ENCODE peak calls at places on chromosome 22, in seven cellular contexts. One of them, this sample, is unnamed.

GRCh38 chr22:46115755-46116490 is 34.4 kb upstream of the PPARA start:
- DNase-seq in Ammon's horn: no peak
- DNase-seq in aorta: no peak
- DNase-seq in activated CD4-positive, alpha-beta T cell treated with anti-CD3 and anti-CD28 coated beads for 48 hours: no peak
- DNase-seq in stimulated activated CD4-positive, alpha-beta T cell treated with anti-CD3 and anti-CD28 coated beads, Interleukin-15, amount 100 ng/mL, for 24 hours: no peak
- DNase-seq in iPS-NIHi11: no peak
- DNase-seq in naive thymus-derived CD8-positive, alpha-beta T cell: no peak
- DNase-seq in this sample: no peak

GRCh38 chr22:19759994-19760651 is 455 bp upstream of the TBX1 start:
- DNase-seq in activated CD4-positive, alpha-beta T cell treated with anti-CD3 and anti-CD28 coated beads for 48 hours: no peak
- DNase-seq in Ammon's horn: no peak
- DNase-seq in aorta: no peak
- DNase-seq in naive thymus-derived CD8-positive, alpha-beta T cell: no peak
- DNase-seq in iPS-NIHi11: peak; percentile 58
- DNase-seq in stimulated activated CD4-positive, alpha-beta T cell treated with anti-CD3 and anti-CD28 coated beads, Interleukin-15, amount 100 ng/mL, for 24 hours: no peak
- DNase-seq in this sample: no peak

GRCh38 chr22:31148516-31148915 is 8.2 kb upstream of the PLA2G3 start:
- DNase-seq in stimulated activated CD4-positive, alpha-beta T cell treated with anti-CD3 and anti-CD28 coated beads, Interleukin-15, amount 100 ng/mL, for 24 hours: no peak
- DNase-seq in aorta: peak; percentile 68
- DNase-seq in Ammon's horn: no peak
- DNase-seq in naive thymus-derived CD8-positive, alpha-beta T cell: no peak
- DNase-seq in activated CD4-positive, alpha-beta T cell treated with anti-CD3 and anti-CD28 coated beads for 48 hours: no peak
- DNase-seq in iPS-NIHi11: no peak
- DNase-seq in this sample: no peak

GRCh38 chr22:48926663-48927062 is 901.0 kb downstream of the BRD1 start:
- DNase-seq in aorta: peak; percentile 28
- DNase-seq in stimulated activated CD4-positive, alpha-beta T cell treated with anti-CD3 and anti-CD28 coated beads, Interleukin-15, amount 100 ng/mL, for 24 hours: no peak
- DNase-seq in naive thymus-derived CD8-positive, alpha-beta T cell: no peak
- DNase-seq in Ammon's horn: no peak
- DNase-seq in iPS-NIHi11: no peak
- DNase-seq in activated CD4-positive, alpha-beta T cell treated with anti-CD3 and anti-CD28 coated beads for 48 hours: no peak
- DNase-seq in this sample: no peak

GRCh38 chr22:28629420-28630184 is 50.0 kb downstream of the TTC28 start:
- DNase-seq in activated CD4-positive, alpha-beta T cell treated with anti-CD3 and anti-CD28 coated beads for 48 hours: no peak
- DNase-seq in aorta: no peak
- DNase-seq in stimulated activated CD4-positive, alpha-beta T cell treated with anti-CD3 and anti-CD28 coated beads, Interleukin-15, amount 100 ng/mL, for 24 hours: no peak
- DNase-seq in iPS-NIHi11: no peak
- DNase-seq in Ammon's horn: no peak
- DNase-seq in naive thymus-derived CD8-positive, alpha-beta T cell: no peak
- DNase-seq in this sample: no peak

GRCh38 chr22:47163876-47164513 is 401.5 kb downstream of the TBC1D22A start:
- DNase-seq in activated CD4-positive, alpha-beta T cell treated with anti-CD3 and anti-CD28 coated beads for 48 hours: no peak
- DNase-seq in iPS-NIHi11: no peak
- DNase-seq in Ammon's horn: no peak
- DNase-seq in naive thymus-derived CD8-positive, alpha-beta T cell: no peak
- DNase-seq in stimulated activated CD4-positive, alpha-beta T cell treated with anti-CD3 and anti-CD28 coated beads, Interleukin-15, amount 100 ng/mL, for 24 hours: no peak
- DNase-seq in aorta: peak; percentile 66
- DNase-seq in this sample: no peak

GRCh38 chr22:45608763-45609180 is 62.9 kb upstream of the ATXN10 start:
- DNase-seq in Ammon's horn: no peak
- DNase-seq in iPS-NIHi11: no peak
- DNase-seq in stimulated activated CD4-positive, alpha-beta T cell treated with anti-CD3 and anti-CD28 coated beads, Interleukin-15, amount 100 ng/mL, for 24 hours: no peak
- DNase-seq in activated CD4-positive, alpha-beta T cell treated with anti-CD3 and anti-CD28 coated beads for 48 hours: peak; percentile 26
- DNase-seq in aorta: no peak
- DNase-seq in naive thymus-derived CD8-positive, alpha-beta T cell: no peak
- DNase-seq in this sample: no peak

GRCh38 chr22:37636949-37637273 is 2.6 kb upstream of the SH3BP1 start:
- DNase-seq in Ammon's horn: no peak
- DNase-seq in naive thymus-derived CD8-positive, alpha-beta T cell: no peak
- DNase-seq in iPS-NIHi11: no peak
- DNase-seq in activated CD4-positive, alpha-beta T cell treated with anti-CD3 and anti-CD28 coated beads for 48 hours: no peak
- DNase-seq in stimulated activated CD4-positive, alpha-beta T cell treated with anti-CD3 and anti-CD28 coated beads, Interleukin-15, amount 100 ng/mL, for 24 hours: no peak
- DNase-seq in aorta: no peak
- DNase-seq in this sample: no peak

GRCh38 chr22:36775589-36775965 is 342 bp downstream of the IFT27 start:
- DNase-seq in iPS-NIHi11: no peak
- DNase-seq in Ammon's horn: peak; percentile 45
- DNase-seq in stimulated activated CD4-positive, alpha-beta T cell treated with anti-CD3 and anti-CD28 coated beads, Interleukin-15, amount 100 ng/mL, for 24 hours: peak; percentile 50
- DNase-seq in activated CD4-positive, alpha-beta T cell treated with anti-CD3 and anti-CD28 coated beads for 48 hours: peak; percentile 46
- DNase-seq in naive thymus-derived CD8-positive, alpha-beta T cell: peak; percentile 44
- DNase-seq in aorta: peak; percentile 80
- DNase-seq in this sample: peak; percentile 24

GRCh38 chr22:32338757-32339156 is 18.9 kb upstream of the RFPL3 start:
- DNase-seq in aorta: no peak
- DNase-seq in stimulated activated CD4-positive, alpha-beta T cell treated with anti-CD3 and anti-CD28 coated beads, Interleukin-15, amount 100 ng/mL, for 24 hours: no peak
- DNase-seq in iPS-NIHi11: no peak
- DNase-seq in activated CD4-positive, alpha-beta T cell treated with anti-CD3 and anti-CD28 coated beads for 48 hours: no peak
- DNase-seq in Ammon's horn: no peak
- DNase-seq in naive thymus-derived CD8-positive, alpha-beta T cell: no peak
- DNase-seq in this sample: no peak

GRCh38 chr22:26127126-26127525 is 42.1 kb upstream of the SEZ6L start:
- DNase-seq in aorta: no peak
- DNase-seq in iPS-NIHi11: no peak
- DNase-seq in naive thymus-derived CD8-positive, alpha-beta T cell: no peak
- DNase-seq in stimulated activated CD4-positive, alpha-beta T cell treated with anti-CD3 and anti-CD28 coated beads, Interleukin-15, amount 100 ng/mL, for 24 hours: no peak
- DNase-seq in activated CD4-positive, alpha-beta T cell treated with anti-CD3 and anti-CD28 coated beads for 48 hours: no peak
- DNase-seq in Ammon's horn: no peak
- DNase-seq in this sample: no peak

GRCh38 chr22:24427500-24428164 is at the start of gene ADORA2A:
- DNase-seq in activated CD4-positive, alpha-beta T cell treated with anti-CD3 and anti-CD28 coated beads for 48 hours: peak; percentile 90
- DNase-seq in iPS-NIHi11: no peak
- DNase-seq in naive thymus-derived CD8-positive, alpha-beta T cell: peak; percentile 86
- DNase-seq in stimulated activated CD4-positive, alpha-beta T cell treated with anti-CD3 and anti-CD28 coated beads, Interleukin-15, amount 100 ng/mL, for 24 hours: peak; percentile 90
- DNase-seq in Ammon's horn: no peak
- DNase-seq in aorta: no peak
- DNase-seq in this sample: no peak

GRCh38 chr22:29167032-29167911 is 38.4 kb upstream of the EMID1 start:
- DNase-seq in activated CD4-positive, alpha-beta T cell treated with anti-CD3 and anti-CD28 coated beads for 48 hours: peak; percentile 75
- DNase-seq in aorta: peak; percentile 61
- DNase-seq in stimulated activated CD4-positive, alpha-beta T cell treated with anti-CD3 and anti-CD28 coated beads, Interleukin-15, amount 100 ng/mL, for 24 hours: peak; percentile 79
- DNase-seq in iPS-NIHi11: peak; percentile 3
- DNase-seq in Ammon's horn: no peak
- DNase-seq in naive thymus-derived CD8-positive, alpha-beta T cell: peak; percentile 3
- DNase-seq in this sample: no peak

GRCh38 chr22:39209756-39210155 is 35.0 kb downstream of the PDGFB start:
- DNase-seq in activated CD4-positive, alpha-beta T cell treated with anti-CD3 and anti-CD28 coated beads for 48 hours: no peak
- DNase-seq in Ammon's horn: no peak
- DNase-seq in aorta: peak; percentile 73
- DNase-seq in iPS-NIHi11: no peak
- DNase-seq in naive thymus-derived CD8-positive, alpha-beta T cell: no peak
- DNase-seq in stimulated activated CD4-positive, alpha-beta T cell treated with anti-CD3 and anti-CD28 coated beads, Interleukin-15, amount 100 ng/mL, for 24 hours: no peak
- DNase-seq in this sample: no peak

GRCh38 chr22:45516923-45517675 is 14.4 kb downstream of the FBLN1 start:
- DNase-seq in naive thymus-derived CD8-positive, alpha-beta T cell: no peak
- DNase-seq in activated CD4-positive, alpha-beta T cell treated with anti-CD3 and anti-CD28 coated beads for 48 hours: no peak
- DNase-seq in iPS-NIHi11: peak; percentile 34
- DNase-seq in aorta: no peak
- DNase-seq in Ammon's horn: no peak
- DNase-seq in stimulated activated CD4-positive, alpha-beta T cell treated with anti-CD3 and anti-CD28 coated beads, Interleukin-15, amount 100 ng/mL, for 24 hours: no peak
- DNase-seq in this sample: no peak

GRCh38 chr22:19843857-19844422 is 10.7 kb downstream of the GNB1L start:
- DNase-seq in stimulated activated CD4-positive, alpha-beta T cell treated with anti-CD3 and anti-CD28 coated beads, Interleukin-15, amount 100 ng/mL, for 24 hours: no peak
- DNase-seq in Ammon's horn: no peak
- DNase-seq in naive thymus-derived CD8-positive, alpha-beta T cell: no peak
- DNase-seq in activated CD4-positive, alpha-beta T cell treated with anti-CD3 and anti-CD28 coated beads for 48 hours: no peak
- DNase-seq in iPS-NIHi11: no peak
- DNase-seq in aorta: no peak
- DNase-seq in this sample: no peak

GRCh38 chr22:47343611-47344010 is 581.2 kb downstream of the TBC1D22A start:
- DNase-seq in stimulated activated CD4-positive, alpha-beta T cell treated with anti-CD3 and anti-CD28 coated beads, Interleukin-15, amount 100 ng/mL, for 24 hours: no peak
- DNase-seq in activated CD4-positive, alpha-beta T cell treated with anti-CD3 and anti-CD28 coated beads for 48 hours: no peak
- DNase-seq in iPS-NIHi11: no peak
- DNase-seq in aorta: no peak
- DNase-seq in Ammon's horn: no peak
- DNase-seq in naive thymus-derived CD8-positive, alpha-beta T cell: no peak
- DNase-seq in this sample: no peak

GRCh38 chr22:23233746-23234408 is 53.6 kb downstream of the BCR start:
- DNase-seq in naive thymus-derived CD8-positive, alpha-beta T cell: no peak
- DNase-seq in activated CD4-positive, alpha-beta T cell treated with anti-CD3 and anti-CD28 coated beads for 48 hours: peak; percentile 86
- DNase-seq in aorta: peak; percentile 87
- DNase-seq in stimulated activated CD4-positive, alpha-beta T cell treated with anti-CD3 and anti-CD28 coated beads, Interleukin-15, amount 100 ng/mL, for 24 hours: peak; percentile 81
- DNase-seq in Ammon's horn: no peak
- DNase-seq in iPS-NIHi11: no peak
- DNase-seq in this sample: no peak

GRCh38 chr22:41927813-41928212 is 1.2 kb upstream of the TNFRSF13C start:
- DNase-seq in activated CD4-positive, alpha-beta T cell treated with anti-CD3 and anti-CD28 coated beads for 48 hours: no peak
- DNase-seq in stimulated activated CD4-positive, alpha-beta T cell treated with anti-CD3 and anti-CD28 coated beads, Interleukin-15, amount 100 ng/mL, for 24 hours: no peak
- DNase-seq in aorta: no peak
- DNase-seq in iPS-NIHi11: no peak
- DNase-seq in naive thymus-derived CD8-positive, alpha-beta T cell: no peak
- DNase-seq in Ammon's horn: peak; percentile 2
- DNase-seq in this sample: no peak

GRCh38 chr22:29914991-29915390 is 32.0 kb downstream of the MTMR3 start:
- DNase-seq in stimulated activated CD4-positive, alpha-beta T cell treated with anti-CD3 and anti-CD28 coated beads, Interleukin-15, amount 100 ng/mL, for 24 hours: no peak
- DNase-seq in Ammon's horn: no peak
- DNase-seq in naive thymus-derived CD8-positive, alpha-beta T cell: no peak
- DNase-seq in iPS-NIHi11: no peak
- DNase-seq in activated CD4-positive, alpha-beta T cell treated with anti-CD3 and anti-CD28 coated beads for 48 hours: no peak
- DNase-seq in aorta: no peak
- DNase-seq in this sample: no peak

GRCh38 chr22:36773935-36774334 is 2.0 kb downstream of the IFT27 start:
- DNase-seq in Ammon's horn: peak; percentile 46
- DNase-seq in activated CD4-positive, alpha-beta T cell treated with anti-CD3 and anti-CD28 coated beads for 48 hours: no peak
- DNase-seq in naive thymus-derived CD8-positive, alpha-beta T cell: no peak
- DNase-seq in iPS-NIHi11: no peak
- DNase-seq in stimulated activated CD4-positive, alpha-beta T cell treated with anti-CD3 and anti-CD28 coated beads, Interleukin-15, amount 100 ng/mL, for 24 hours: no peak
- DNase-seq in aorta: no peak
- DNase-seq in this sample: peak; percentile 33

GRCh38 chr22:23401111-23401909 is 178.8 kb downstream of the IGLL1 start:
- DNase-seq in aorta: peak; percentile 74
- DNase-seq in activated CD4-positive, alpha-beta T cell treated with anti-CD3 and anti-CD28 coated beads for 48 hours: no peak
- DNase-seq in stimulated activated CD4-positive, alpha-beta T cell treated with anti-CD3 and anti-CD28 coated beads, Interleukin-15, amount 100 ng/mL, for 24 hours: no peak
- DNase-seq in iPS-NIHi11: no peak
- DNase-seq in Ammon's horn: no peak
- DNase-seq in naive thymus-derived CD8-positive, alpha-beta T cell: no peak
- DNase-seq in this sample: no peak

GRCh38 chr22:25815561-25815960 is 73.6 kb downstream of the MYO18B start:
- DNase-seq in aorta: no peak
- DNase-seq in iPS-NIHi11: no peak
- DNase-seq in naive thymus-derived CD8-positive, alpha-beta T cell: no peak
- DNase-seq in activated CD4-positive, alpha-beta T cell treated with anti-CD3 and anti-CD28 coated beads for 48 hours: no peak
- DNase-seq in stimulated activated CD4-positive, alpha-beta T cell treated with anti-CD3 and anti-CD28 coated beads, Interleukin-15, amount 100 ng/mL, for 24 hours: no peak
- DNase-seq in Ammon's horn: no peak
- DNase-seq in this sample: no peak

GRCh38 chr22:44464000-44464399 is 34.0 kb downstream of the RTL6 start:
- DNase-seq in aorta: no peak
- DNase-seq in iPS-NIHi11: no peak
- DNase-seq in stimulated activated CD4-positive, alpha-beta T cell treated with anti-CD3 and anti-CD28 coated beads, Interleukin-15, amount 100 ng/mL, for 24 hours: no peak
- DNase-seq in Ammon's horn: no peak
- DNase-seq in activated CD4-positive, alpha-beta T cell treated with anti-CD3 and anti-CD28 coated beads for 48 hours: no peak
- DNase-seq in naive thymus-derived CD8-positive, alpha-beta T cell: no peak
- DNase-seq in this sample: no peak

GRCh38 chr22:30861688-30862552 is 106.7 kb downstream of the MORC2 start:
- DNase-seq in naive thymus-derived CD8-positive, alpha-beta T cell: no peak
- DNase-seq in iPS-NIHi11: peak; percentile 9
- DNase-seq in Ammon's horn: no peak
- DNase-seq in activated CD4-positive, alpha-beta T cell treated with anti-CD3 and anti-CD28 coated beads for 48 hours: no peak
- DNase-seq in aorta: peak; percentile 42
- DNase-seq in stimulated activated CD4-positive, alpha-beta T cell treated with anti-CD3 and anti-CD28 coated beads, Interleukin-15, amount 100 ng/mL, for 24 hours: no peak
- DNase-seq in this sample: no peak

GRCh38 chr22:49084203-49084602 is 743.5 kb downstream of the BRD1 start:
- DNase-seq in stimulated activated CD4-positive, alpha-beta T cell treated with anti-CD3 and anti-CD28 coated beads, Interleukin-15, amount 100 ng/mL, for 24 hours: no peak
- DNase-seq in iPS-NIHi11: no peak
- DNase-seq in naive thymus-derived CD8-positive, alpha-beta T cell: no peak
- DNase-seq in aorta: no peak
- DNase-seq in activated CD4-positive, alpha-beta T cell treated with anti-CD3 and anti-CD28 coated beads for 48 hours: peak; percentile 21
- DNase-seq in Ammon's horn: no peak
- DNase-seq in this sample: no peak

GRCh38 chr22:37674951-37675929 is at the start of gene LGALS1:
- DNase-seq in naive thymus-derived CD8-positive, alpha-beta T cell: peak; percentile 60
- DNase-seq in Ammon's horn: peak; percentile 86
- DNase-seq in aorta: peak; percentile 98
- DNase-seq in activated CD4-positive, alpha-beta T cell treated with anti-CD3 and anti-CD28 coated beads for 48 hours: peak; percentile 79
- DNase-seq in iPS-NIHi11: peak; percentile 83
- DNase-seq in stimulated activated CD4-positive, alpha-beta T cell treated with anti-CD3 and anti-CD28 coated beads, Interleukin-15, amount 100 ng/mL, for 24 hours: peak; percentile 80
- DNase-seq in this sample: peak; percentile 87